ENCODE peak calls at places on chromosomes 1 and 21, in seven cellular contexts. One of them, this sample, is unnamed.

GRCh38 chr1:246394121-246394520 is 113.0 kb downstream of the SMYD3 start:
- DNase-seq in HCT116: no peak
- DNase-seq in breast epithelium: no peak
- DNase-seq in HL-60: no peak
- DNase-seq in endothelial cell of umbilical vein: peak
- DNase-seq in K562: no peak
- DNase-seq in GM23338: no peak
- DNase-seq in this sample: no peak

GRCh38 chr1:181508486-181509165 is 25.3 kb downstream of the CACNA1E start:
- DNase-seq in HCT116: no peak
- DNase-seq in breast epithelium: no peak
- DNase-seq in HL-60: no peak
- DNase-seq in endothelial cell of umbilical vein: no peak
- DNase-seq in K562: no peak
- DNase-seq in GM23338: no peak
- DNase-seq in this sample: no peak

GRCh38 chr1:242011879-242012674 is 13.2 kb upstream of the MAP1LC3C start:
- DNase-seq in HCT116: no peak
- DNase-seq in breast epithelium: no peak
- DNase-seq in HL-60: no peak
- DNase-seq in endothelial cell of umbilical vein: no peak
- DNase-seq in K562: no peak
- DNase-seq in GM23338: peak
- DNase-seq in this sample: no peak

GRCh38 chr1:16018749-16019515 is 1.1 kb upstream of the HSPB7 start:
- DNase-seq in HCT116: no peak
- DNase-seq in breast epithelium: no peak
- DNase-seq in HL-60: no peak
- DNase-seq in endothelial cell of umbilical vein: no peak
- DNase-seq in K562: no peak
- DNase-seq in GM23338: no peak
- DNase-seq in this sample: no peak

GRCh38 chr1:40766560-40766959 is 17.0 kb upstream of the KCNQ4 start:
- DNase-seq in HCT116: no peak
- DNase-seq in breast epithelium: no peak
- DNase-seq in HL-60: no peak
- DNase-seq in endothelial cell of umbilical vein: no peak
- DNase-seq in K562: no peak
- DNase-seq in GM23338: no peak
- DNase-seq in this sample: no peak

GRCh38 chr1:99682291-99682751 is 36.4 kb downstream of the PALMD start:
- DNase-seq in HCT116: no peak
- DNase-seq in breast epithelium: no peak
- DNase-seq in HL-60: no peak
- DNase-seq in endothelial cell of umbilical vein: peak
- DNase-seq in K562: no peak
- DNase-seq in GM23338: no peak
- DNase-seq in this sample: no peak

GRCh38 chr1:16420719-16421118 is 16.5 kb downstream of the SPATA21 start:
- DNase-seq in HCT116: no peak
- DNase-seq in breast epithelium: no peak
- DNase-seq in HL-60: no peak
- DNase-seq in endothelial cell of umbilical vein: no peak
- DNase-seq in K562: no peak
- DNase-seq in GM23338: no peak
- DNase-seq in this sample: peak

GRCh38 chr1:204263240-204263848 is 49.6 kb upstream of the GOLT1A start:
- DNase-seq in HCT116: no peak
- DNase-seq in breast epithelium: no peak
- DNase-seq in HL-60: no peak
- DNase-seq in endothelial cell of umbilical vein: no peak
- DNase-seq in K562: no peak
- DNase-seq in GM23338: no peak
- DNase-seq in this sample: no peak

GRCh38 chr1:115829947-115830346 is 11.0 kb downstream of the NHLH2 start:
- DNase-seq in HCT116: no peak
- DNase-seq in breast epithelium: no peak
- DNase-seq in HL-60: no peak
- DNase-seq in endothelial cell of umbilical vein: no peak
- DNase-seq in K562: no peak
- DNase-seq in GM23338: peak
- DNase-seq in this sample: no peak

GRCh38 chr1:90550616-90551406 is 166.3 kb downstream of the BARHL2 start:
- DNase-seq in HCT116: no peak
- DNase-seq in breast epithelium: no peak
- DNase-seq in HL-60: no peak
- DNase-seq in endothelial cell of umbilical vein: no peak
- DNase-seq in K562: no peak
- DNase-seq in GM23338: peak
- DNase-seq in this sample: no peak

GRCh38 chr21:46021978-46022544 is 40.5 kb downstream of the COL6A1 start:
- DNase-seq in HCT116: no peak
- DNase-seq in breast epithelium: no peak
- DNase-seq in HL-60: no peak
- DNase-seq in endothelial cell of umbilical vein: no peak
- DNase-seq in K562: no peak
- DNase-seq in GM23338: no peak
- DNase-seq in this sample: no peak

GRCh38 chr21:29080454-29080930 is 7.0 kb upstream of the CCT8 start:
- DNase-seq in HCT116: no peak
- DNase-seq in breast epithelium: no peak
- DNase-seq in HL-60: no peak
- DNase-seq in endothelial cell of umbilical vein: peak
- DNase-seq in K562: no peak
- DNase-seq in GM23338: no peak
- DNase-seq in this sample: peak

GRCh38 chr1:30196872-30197615 is 526.3 kb downstream of the MATN1 start:
- DNase-seq in HCT116: no peak
- DNase-seq in breast epithelium: no peak
- DNase-seq in HL-60: no peak
- DNase-seq in endothelial cell of umbilical vein: no peak
- DNase-seq in K562: no peak
- DNase-seq in GM23338: no peak
- DNase-seq in this sample: no peak

GRCh38 chr1:167165219-167165618 is 55.5 kb upstream of the POU2F1 start:
- DNase-seq in HCT116: no peak
- DNase-seq in breast epithelium: no peak
- DNase-seq in HL-60: no peak
- DNase-seq in endothelial cell of umbilical vein: no peak
- DNase-seq in K562: no peak
- DNase-seq in GM23338: no peak
- DNase-seq in this sample: no peak

GRCh38 chr21:24050233-24050632 is 1557.0 kb downstream of the MRPL39 start:
- DNase-seq in HCT116: no peak
- DNase-seq in breast epithelium: no peak
- DNase-seq in HL-60: no peak
- DNase-seq in endothelial cell of umbilical vein: no peak
- DNase-seq in K562: no peak
- DNase-seq in GM23338: no peak
- DNase-seq in this sample: no peak

GRCh38 chr1:23613191-23614126 is 54.2 kb upstream of the ID3 start:
- DNase-seq in HCT116: no peak
- DNase-seq in breast epithelium: peak
- DNase-seq in HL-60: no peak
- DNase-seq in endothelial cell of umbilical vein: no peak
- DNase-seq in K562: no peak
- DNase-seq in GM23338: no peak
- DNase-seq in this sample: peak

DNA sequence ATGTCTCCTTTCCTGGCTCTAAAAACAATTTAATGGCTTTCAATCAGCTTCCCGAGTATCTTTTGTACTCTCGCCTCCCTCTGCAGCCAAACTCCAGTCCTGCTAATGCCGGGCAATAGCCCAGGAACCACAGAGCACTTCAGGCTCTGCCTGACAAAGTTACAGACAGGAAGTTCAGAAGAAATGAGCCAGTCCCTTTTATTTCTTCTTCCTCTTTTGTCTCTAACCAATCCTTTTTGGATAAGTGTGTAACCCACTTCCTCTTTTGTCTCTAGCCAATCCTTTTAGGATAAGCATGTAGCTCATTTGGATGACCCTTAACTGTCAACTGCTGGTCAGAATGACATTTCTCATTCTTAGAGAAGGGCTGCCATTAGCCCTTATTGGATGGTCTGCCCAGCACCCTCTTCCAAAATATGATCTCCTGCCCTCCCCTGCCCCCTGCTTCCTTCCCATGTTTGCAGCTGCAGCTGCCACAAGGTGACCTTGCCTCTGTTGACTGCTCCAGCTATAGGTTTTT is 6.4 kb upstream of the DOP1B start:
- DNase-seq in HCT116: no peak
- DNase-seq in breast epithelium: peak
- DNase-seq in HL-60: peak
- DNase-seq in endothelial cell of umbilical vein: peak
- DNase-seq in K562: no peak
- DNase-seq in GM23338: no peak
- DNase-seq in this sample: no peak
- TF ChIP-seq POLR2AphosphoS5 in HCT116: no peak
- TF ChIP-seq POLR2AphosphoS5 in breast epithelium: no peak
- TF ChIP-seq POLR2AphosphoS5 in HL-60: peak
- TF ChIP-seq POLR2AphosphoS5 in endothelial cell of umbilical vein: no peak
- TF ChIP-seq POLR2AphosphoS5 in K562: no peak
- TF ChIP-seq POLR2AphosphoS5 in GM23338: no peak
- TF ChIP-seq POLR2AphosphoS5 in this sample: no peak

GRCh38 chr1:53498555-53499142 is 39.5 kb downstream of the DMRTB1 start:
- DNase-seq in HCT116: no peak
- DNase-seq in breast epithelium: no peak
- DNase-seq in HL-60: peak
- DNase-seq in endothelial cell of umbilical vein: no peak
- DNase-seq in K562: no peak
- DNase-seq in GM23338: no peak
- DNase-seq in this sample: no peak
- TF ChIP-seq POLR2AphosphoS5 in HCT116: no peak
- TF ChIP-seq POLR2AphosphoS5 in breast epithelium: no peak
- TF ChIP-seq POLR2AphosphoS5 in HL-60: no peak
- TF ChIP-seq POLR2AphosphoS5 in endothelial cell of umbilical vein: no peak
- TF ChIP-seq POLR2AphosphoS5 in K562: no peak
- TF ChIP-seq POLR2AphosphoS5 in GM23338: no peak
- TF ChIP-seq POLR2AphosphoS5 in this sample: no peak

DNA sequence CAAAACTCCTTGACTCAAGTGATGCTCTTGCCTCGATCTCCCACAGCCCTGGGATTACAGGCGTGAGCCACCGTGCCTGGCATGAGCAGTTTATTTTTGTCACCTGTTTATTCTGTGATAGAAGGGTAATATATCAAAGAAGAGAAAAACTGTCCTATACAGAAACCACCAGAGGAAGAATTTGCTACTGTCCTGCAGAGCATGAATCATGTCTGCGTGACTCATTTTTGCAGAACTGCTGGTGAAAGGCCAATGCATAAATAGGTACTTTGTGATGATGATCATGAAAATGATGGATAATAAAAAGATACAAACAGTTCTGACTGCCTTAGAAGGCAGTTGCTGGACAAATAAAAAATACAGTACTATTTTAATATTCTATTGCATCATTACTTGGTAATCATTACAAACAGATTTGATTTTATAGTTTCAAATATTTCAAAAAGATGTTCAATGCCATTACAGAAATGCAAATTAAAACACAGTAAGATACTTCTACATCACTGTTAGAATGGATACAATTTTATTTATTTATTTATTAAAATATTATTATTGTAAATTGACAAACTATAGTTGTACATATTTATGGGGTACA is 26.5 kb downstream of the RIPPLY3 start:
- DNase-seq in HCT116: peak
- DNase-seq in breast epithelium: no peak
- DNase-seq in HL-60: no peak
- DNase-seq in endothelial cell of umbilical vein: no peak
- DNase-seq in K562: no peak
- DNase-seq in GM23338: no peak
- DNase-seq in this sample: no peak
- TF ChIP-seq POLR2AphosphoS5 in HCT116: no peak
- TF ChIP-seq POLR2AphosphoS5 in breast epithelium: no peak
- TF ChIP-seq POLR2AphosphoS5 in HL-60: no peak
- TF ChIP-seq POLR2AphosphoS5 in endothelial cell of umbilical vein: no peak
- TF ChIP-seq POLR2AphosphoS5 in K562: no peak
- TF ChIP-seq POLR2AphosphoS5 in GM23338: no peak
- TF ChIP-seq POLR2AphosphoS5 in this sample: no peak

DNA sequence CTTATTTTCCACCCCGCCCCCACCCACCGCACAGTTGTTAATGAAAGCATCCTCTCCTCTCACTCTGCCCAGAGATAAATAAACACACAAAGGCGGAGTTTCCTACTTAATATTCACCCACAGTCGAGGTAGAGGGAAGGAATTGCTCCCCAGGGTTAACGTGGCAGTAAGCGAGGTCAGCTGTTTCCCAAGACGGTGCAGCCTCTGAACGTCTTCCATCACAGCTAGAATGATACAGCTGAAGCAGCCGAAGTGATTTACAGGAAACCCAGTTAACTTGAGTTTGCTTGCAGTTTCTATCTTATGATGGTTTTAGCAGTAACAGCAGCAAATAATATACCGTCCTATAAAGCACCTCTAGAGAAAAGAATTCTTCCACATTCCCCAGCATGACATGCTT is 283.9 kb downstream of the PBX1 start:
- DNase-seq in HCT116: no peak
- DNase-seq in breast epithelium: no peak
- DNase-seq in HL-60: no peak
- DNase-seq in endothelial cell of umbilical vein: no peak
- DNase-seq in K562: no peak
- DNase-seq in GM23338: no peak
- DNase-seq in this sample: no peak
- TF ChIP-seq POLR2AphosphoS5 in HCT116: no peak
- TF ChIP-seq POLR2AphosphoS5 in breast epithelium: no peak
- TF ChIP-seq POLR2AphosphoS5 in HL-60: no peak
- TF ChIP-seq POLR2AphosphoS5 in endothelial cell of umbilical vein: no peak
- TF ChIP-seq POLR2AphosphoS5 in K562: no peak
- TF ChIP-seq POLR2AphosphoS5 in GM23338: no peak
- TF ChIP-seq POLR2AphosphoS5 in this sample: no peak

DNA sequence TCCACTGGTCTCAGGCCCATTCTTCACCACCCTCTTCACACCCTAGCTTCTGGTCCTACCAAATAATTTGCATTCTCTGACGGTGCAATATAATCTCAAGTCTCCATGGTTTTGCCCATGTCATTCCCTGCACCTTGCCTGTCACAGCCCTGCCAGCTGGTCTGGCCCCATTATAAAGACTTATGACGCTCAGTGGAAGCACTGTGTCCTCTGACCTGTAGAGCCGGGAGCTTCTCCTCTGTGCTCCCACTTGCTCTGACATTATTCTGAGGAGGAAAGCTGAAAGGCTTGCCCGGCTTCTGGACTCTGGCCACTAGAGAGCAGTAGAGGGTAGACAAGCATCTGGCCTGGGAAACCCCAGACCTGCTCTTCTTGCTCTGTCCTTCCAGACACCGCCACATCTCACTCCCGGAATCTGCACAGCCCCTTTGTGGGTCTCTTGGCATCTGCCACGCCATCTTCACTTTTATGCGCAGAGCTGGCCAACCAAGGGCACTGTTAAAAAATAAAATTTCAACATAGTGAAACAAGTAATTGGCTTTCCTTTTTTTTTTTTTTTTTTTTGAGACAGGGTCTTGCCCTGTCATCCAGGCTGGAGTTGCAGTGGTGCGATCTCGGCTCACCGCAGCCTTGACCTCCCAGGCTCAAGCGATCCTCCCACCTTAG is 44.4 kb downstream of the NENF start:
- DNase-seq in HCT116: peak
- DNase-seq in breast epithelium: peak
- DNase-seq in HL-60: peak
- DNase-seq in endothelial cell of umbilical vein: peak
- DNase-seq in K562: peak
- DNase-seq in GM23338: peak
- DNase-seq in this sample: peak
- TF ChIP-seq POLR2AphosphoS5 in HCT116: peak
- TF ChIP-seq POLR2AphosphoS5 in breast epithelium: peak
- TF ChIP-seq POLR2AphosphoS5 in HL-60: no peak
- TF ChIP-seq POLR2AphosphoS5 in endothelial cell of umbilical vein: no peak
- TF ChIP-seq POLR2AphosphoS5 in K562: no peak
- TF ChIP-seq POLR2AphosphoS5 in GM23338: no peak
- TF ChIP-seq POLR2AphosphoS5 in this sample: no peak

GRCh38 chr1:223114871-223115270 is 28.2 kb downstream of the TLR5 start:
- DNase-seq in HCT116: no peak
- DNase-seq in breast epithelium: no peak
- DNase-seq in HL-60: no peak
- DNase-seq in endothelial cell of umbilical vein: peak
- DNase-seq in K562: no peak
- DNase-seq in GM23338: no peak
- DNase-seq in this sample: no peak
- TF ChIP-seq POLR2AphosphoS5 in HCT116: no peak
- TF ChIP-seq POLR2AphosphoS5 in breast epithelium: no peak
- TF ChIP-seq POLR2AphosphoS5 in HL-60: no peak
- TF ChIP-seq POLR2AphosphoS5 in endothelial cell of umbilical vein: no peak
- TF ChIP-seq POLR2AphosphoS5 in K562: no peak
- TF ChIP-seq POLR2AphosphoS5 in GM23338: no peak
- TF ChIP-seq POLR2AphosphoS5 in this sample: no peak